ENCODE peak calls at places on chromosomes 6 and 20, in four cellular contexts. Z is HCT116; H is CD8-positive, alpha-beta T cell; Q is lower lobe of right lung. L is an unnamed sample. For H3K4me1, the result is how much of the 10 kb centered on the place peaks cover.

GRCh38 chr20:50559856-50560623 is 49.9 kb downstream of the PTPN1 start:
- DNase-seq in Z (no peak), H (no peak), Q (no peak), L (no peak)

GRCh38 chr6:129099696-129100095 is 216.8 kb downstream of the LAMA2 start:
- DNase-seq in Z (no peak), H (no peak), Q (no peak), L (no peak)

GRCh38 chr6:139942333-139942732 is 567.9 kb upstream of the CITED2 start:
- DNase-seq in Z (no peak), H (no peak), Q (no peak), L (no peak)

GRCh38 chr6:21219856-21220255 is 373.7 kb upstream of the SOX4 start:
- DNase-seq in Z (no peak), H (no peak), Q (no peak), L (no peak)

GRCh38 chr6:1856381-1856780 is 246.7 kb downstream of the FOXC1 start:
- DNase-seq in Z (no peak), H (no peak), Q (no peak), L (no peak)

GRCh38 chr6:106084106-106084963 is 1.8 kb upstream of the PRDM1 start:
- DNase-seq in Z (peak), H (no peak), Q (no peak), L (peak)

GRCh38 chr6:116159782-116160524 is 34.0 kb upstream of the COL10A1 start:
- DNase-seq in Z (no peak), H (no peak), Q (no peak), L (no peak)

GRCh38 chr6:111677186-111677990 is 71.7 kb upstream of the TRAF3IP2 start:
- DNase-seq in Z (no peak), H (no peak), Q (no peak), L (no peak)

GRCh38 chr6:14729186-14729871 is 516.5 kb upstream of the JARID2 start:
- DNase-seq in Z (no peak), H (no peak), Q (no peak), L (no peak)

GRCh38 chr6:35668096-35668495 is 20.6 kb downstream of the FKBP5 start:
- DNase-seq in Z (no peak), H (no peak), Q (no peak), L (no peak)

DNA sequence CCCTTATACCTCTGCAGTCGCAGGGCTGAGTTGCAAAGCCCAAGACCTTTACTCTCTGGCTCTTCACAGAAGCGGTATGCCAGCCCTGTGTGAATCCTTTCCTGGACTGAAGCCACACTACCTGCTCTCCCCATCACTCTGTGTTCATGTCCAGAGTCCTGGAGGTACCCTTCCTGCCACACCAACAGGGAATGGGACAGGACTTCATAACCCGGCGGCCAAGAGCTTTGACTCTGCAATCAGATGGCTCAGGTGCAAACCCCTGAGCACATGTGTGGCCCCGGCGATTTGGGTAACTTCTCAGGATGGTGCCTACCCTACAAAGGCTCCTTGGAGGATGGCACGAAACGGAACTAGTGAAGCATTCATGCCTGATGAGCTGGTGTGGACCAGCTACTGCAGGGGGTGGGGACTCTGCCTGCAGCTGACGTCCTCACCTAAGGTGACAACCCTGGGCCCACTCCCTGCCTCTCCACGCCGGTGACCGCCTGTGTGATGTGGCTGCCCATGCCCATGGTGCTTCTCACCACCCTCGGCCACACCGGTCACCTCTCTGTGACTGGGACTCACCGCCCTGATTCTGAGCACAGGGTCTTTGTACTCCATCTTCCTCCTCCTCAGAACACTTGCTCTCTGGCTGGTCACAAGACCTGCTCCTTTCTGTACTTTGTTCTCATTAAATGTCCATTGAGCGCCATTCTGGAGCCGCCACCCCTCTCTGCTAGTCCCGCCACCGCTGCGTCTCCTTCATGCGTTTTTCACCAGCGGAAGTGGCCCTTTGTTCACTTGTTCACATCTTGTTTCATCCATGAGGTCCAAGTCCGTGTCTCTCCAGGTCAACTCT is 116.7 kb downstream of the SULF2 start:
- DNase-seq in Z (no peak), H (no peak), Q (no peak), L (no peak)
- H3K27ac ChIP-seq in Z (no peak), H (no peak), Q (no peak), L (no peak)

DNA sequence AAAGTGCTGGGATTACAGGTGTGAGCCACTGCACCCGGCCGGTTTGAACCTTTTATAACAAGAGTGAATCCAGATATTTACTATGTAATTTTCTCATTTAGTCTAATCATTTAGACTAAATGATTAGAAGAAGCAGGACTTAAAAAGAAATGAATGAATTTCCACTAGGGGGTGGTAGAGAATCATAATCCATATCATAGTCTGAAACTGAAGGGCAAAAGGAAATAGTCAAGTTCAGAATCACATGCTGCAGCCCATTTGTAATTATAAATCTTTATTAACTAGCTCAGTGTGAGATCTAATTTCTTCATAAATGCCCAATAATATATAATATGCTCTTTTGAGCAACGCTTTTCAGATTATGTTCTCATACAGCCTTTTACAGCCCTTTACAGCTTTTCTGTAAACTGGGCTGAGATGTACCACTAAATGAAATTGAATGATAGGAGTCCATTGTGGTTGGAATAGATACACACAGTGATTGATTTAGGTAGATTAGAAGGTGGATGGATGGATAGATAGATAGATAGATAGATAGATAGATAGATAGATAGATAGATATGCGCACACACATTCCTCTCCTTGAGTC is 31.8 kb downstream of the PSMB9 start:
- DNase-seq in Z (peak), H (no peak), Q (no peak), L (no peak)
- H3K4me1 ChIP-seq in Z (under half), H (under half), Q (under half), L (under half)

GRCh38 chr20:17965042-17965697 is 3.4 kb downstream of the SNX5 start:
- DNase-seq in Z (no peak), H (no peak), Q (no peak), L (no peak)
- H3K27ac ChIP-seq in Z (no peak), H (peak), Q (peak), L (no peak)

DNA sequence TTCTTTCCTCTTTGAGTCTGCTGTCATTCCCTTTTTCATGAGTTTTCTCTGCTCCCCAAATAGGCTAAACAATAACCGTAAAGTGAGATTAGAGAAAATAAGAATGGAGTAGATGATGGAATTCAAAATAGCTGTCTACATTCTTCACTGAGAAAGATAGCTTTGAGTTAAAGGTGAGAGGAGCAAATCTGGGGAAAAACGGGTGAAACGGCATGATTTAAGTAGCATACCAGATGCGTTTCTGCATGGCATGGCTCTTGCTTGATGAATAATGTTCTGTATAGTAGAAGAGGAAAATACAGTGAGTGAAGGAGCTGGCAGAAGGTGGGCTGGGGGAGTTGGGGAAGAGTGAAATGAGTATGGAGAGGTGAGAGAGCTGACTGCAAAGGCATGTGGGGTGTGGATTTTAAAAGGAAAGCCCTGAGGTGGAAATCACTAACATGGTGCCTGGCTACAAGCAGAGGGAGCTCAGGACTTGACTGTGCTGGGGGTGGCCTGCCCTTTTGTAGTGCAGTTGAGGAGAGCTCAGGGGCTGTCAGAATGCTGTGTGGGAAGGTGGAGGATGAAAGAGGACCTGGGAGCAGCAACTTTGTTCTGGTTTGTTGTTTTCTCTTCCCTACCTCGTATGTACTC is 8.8 kb downstream of the BICRAL start:
- DNase-seq in Z (no peak), H (no peak), Q (no peak), L (no peak)
- H3K4me1 ChIP-seq in Z (under half), H (half or more), Q (half or more), L (under half)